ENCODE peak calls at places on chromosomes 4 and X, in eight cellular contexts. One of them, this sample, is unnamed.

GRCh38 chrX:136954930-136955329 is 74.4 kb upstream of the RBMX start:
- DNase-seq in GM12864: no peak
- DNase-seq in endothelial cell: no peak
- DNase-seq in fibroblast of pulmonary artery: peak
- DNase-seq in nephron progenitor cell: no peak
- DNase-seq in B cell: no peak
- DNase-seq in heart left ventricle: no peak
- DNase-seq in PC-9: no peak
- DNase-seq in this sample: peak

GRCh38 chrX:41785685-41786084 is 61.7 kb downstream of the GPR82 start:
- DNase-seq in GM12864: no peak
- DNase-seq in endothelial cell: no peak
- DNase-seq in fibroblast of pulmonary artery: peak
- DNase-seq in nephron progenitor cell: no peak
- DNase-seq in B cell: no peak
- DNase-seq in heart left ventricle: no peak
- DNase-seq in PC-9: no peak
- DNase-seq in this sample: peak

GRCh38 chr4:123505457-123506310 is 109.1 kb downstream of the SPRY1 start:
- DNase-seq in GM12864: no peak
- DNase-seq in endothelial cell: peak
- DNase-seq in fibroblast of pulmonary artery: peak
- DNase-seq in nephron progenitor cell: peak
- DNase-seq in B cell: peak
- DNase-seq in heart left ventricle: peak
- DNase-seq in PC-9: peak
- DNase-seq in this sample: peak

GRCh38 chr4:108940086-108941033 is 177.5 kb upstream of the ETNPPL start:
- DNase-seq in GM12864: no peak
- DNase-seq in endothelial cell: no peak
- DNase-seq in fibroblast of pulmonary artery: no peak
- DNase-seq in nephron progenitor cell: no peak
- DNase-seq in B cell: no peak
- DNase-seq in heart left ventricle: no peak
- DNase-seq in PC-9: no peak
- DNase-seq in this sample: no peak

GRCh38 chrX:30665471-30665870 is 12.2 kb downstream of the GK start:
- DNase-seq in GM12864: no peak
- DNase-seq in endothelial cell: no peak
- DNase-seq in fibroblast of pulmonary artery: no peak
- DNase-seq in nephron progenitor cell: no peak
- DNase-seq in B cell: no peak
- DNase-seq in heart left ventricle: no peak
- DNase-seq in PC-9: no peak
- DNase-seq in this sample: peak

GRCh38 chr4:93416337-93417102 is 412.0 kb upstream of the ATOH1 start:
- DNase-seq in GM12864: no peak
- DNase-seq in endothelial cell: no peak
- DNase-seq in fibroblast of pulmonary artery: peak
- DNase-seq in nephron progenitor cell: no peak
- DNase-seq in B cell: no peak
- DNase-seq in heart left ventricle: no peak
- DNase-seq in PC-9: no peak
- DNase-seq in this sample: no peak

GRCh38 chr4:107734120-107734519 is 14.1 kb upstream of the PAPSS1 start:
- DNase-seq in GM12864: no peak
- DNase-seq in endothelial cell: peak
- DNase-seq in fibroblast of pulmonary artery: no peak
- DNase-seq in nephron progenitor cell: no peak
- DNase-seq in B cell: no peak
- DNase-seq in heart left ventricle: no peak
- DNase-seq in PC-9: no peak
- DNase-seq in this sample: no peak

GRCh38 chrX:10534611-10535010 is 85.8 kb downstream of the MID1 start:
- DNase-seq in GM12864: no peak
- DNase-seq in endothelial cell: no peak
- DNase-seq in fibroblast of pulmonary artery: peak
- DNase-seq in nephron progenitor cell: no peak
- DNase-seq in B cell: no peak
- DNase-seq in heart left ventricle: no peak
- DNase-seq in PC-9: no peak
- DNase-seq in this sample: peak

GRCh38 chrX:43644124-43644701 is 11.9 kb upstream of the MAOA start:
- DNase-seq in GM12864: no peak
- DNase-seq in endothelial cell: no peak
- DNase-seq in fibroblast of pulmonary artery: peak
- DNase-seq in nephron progenitor cell: no peak
- DNase-seq in B cell: no peak
- DNase-seq in heart left ventricle: no peak
- DNase-seq in PC-9: no peak
- DNase-seq in this sample: peak

GRCh38 chr4:105189855-105190650 is 43.4 kb downstream of the TET2 start:
- DNase-seq in GM12864: no peak
- DNase-seq in endothelial cell: no peak
- DNase-seq in fibroblast of pulmonary artery: no peak
- DNase-seq in nephron progenitor cell: no peak
- DNase-seq in B cell: no peak
- DNase-seq in heart left ventricle: no peak
- DNase-seq in PC-9: no peak
- DNase-seq in this sample: no peak

GRCh38 chrX:17860811-17861495 is at the start of gene RAI2:
- DNase-seq in GM12864: no peak
- DNase-seq in endothelial cell: peak
- DNase-seq in fibroblast of pulmonary artery: no peak
- DNase-seq in nephron progenitor cell: peak
- DNase-seq in B cell: no peak
- DNase-seq in heart left ventricle: peak
- DNase-seq in PC-9: no peak
- DNase-seq in this sample: no peak

GRCh38 chr4:2290974-2291704 is 29.2 kb upstream of the MXD4 start:
- DNase-seq in GM12864: peak
- DNase-seq in endothelial cell: no peak
- DNase-seq in fibroblast of pulmonary artery: no peak
- DNase-seq in nephron progenitor cell: no peak
- DNase-seq in B cell: peak
- DNase-seq in heart left ventricle: no peak
- DNase-seq in PC-9: no peak
- DNase-seq in this sample: no peak

GRCh38 chr4:8099981-8100464 is 58.6 kb downstream of the ABLIM2 start:
- DNase-seq in GM12864: no peak
- DNase-seq in endothelial cell: no peak
- DNase-seq in fibroblast of pulmonary artery: peak
- DNase-seq in nephron progenitor cell: no peak
- DNase-seq in B cell: no peak
- DNase-seq in heart left ventricle: peak
- DNase-seq in PC-9: no peak
- DNase-seq in this sample: peak

GRCh38 chr4:110361921-110362320 is 114.0 kb upstream of the ENPEP start:
- DNase-seq in GM12864: no peak
- DNase-seq in endothelial cell: no peak
- DNase-seq in fibroblast of pulmonary artery: peak
- DNase-seq in nephron progenitor cell: no peak
- DNase-seq in B cell: no peak
- DNase-seq in heart left ventricle: no peak
- DNase-seq in PC-9: peak
- DNase-seq in this sample: peak

GRCh38 chr4:110195561-110196205 is 2.7 kb downstream of the ELOVL6 start:
- DNase-seq in GM12864: no peak
- DNase-seq in endothelial cell: no peak
- DNase-seq in fibroblast of pulmonary artery: no peak
- DNase-seq in nephron progenitor cell: no peak
- DNase-seq in B cell: peak
- DNase-seq in heart left ventricle: no peak
- DNase-seq in PC-9: no peak
- DNase-seq in this sample: peak

GRCh38 chrX:150429577-150429976 is 66.5 kb downstream of the MAMLD1 start:
- DNase-seq in GM12864: no peak
- DNase-seq in endothelial cell: no peak
- DNase-seq in fibroblast of pulmonary artery: peak
- DNase-seq in nephron progenitor cell: no peak
- DNase-seq in B cell: no peak
- DNase-seq in heart left ventricle: no peak
- DNase-seq in PC-9: peak
- DNase-seq in this sample: peak

GRCh38 chr4:99949999-99950912 is at the start of gene H2AZ1:
- DNase-seq in GM12864: peak
- DNase-seq in endothelial cell: peak
- DNase-seq in fibroblast of pulmonary artery: peak
- DNase-seq in nephron progenitor cell: peak
- DNase-seq in B cell: peak
- DNase-seq in heart left ventricle: peak
- DNase-seq in PC-9: peak
- DNase-seq in this sample: peak

GRCh38 chrX:56833626-56834025 is 104.6 kb downstream of the NBDY start:
- DNase-seq in GM12864: no peak
- DNase-seq in endothelial cell: no peak
- DNase-seq in fibroblast of pulmonary artery: peak
- DNase-seq in nephron progenitor cell: no peak
- DNase-seq in B cell: no peak
- DNase-seq in heart left ventricle: no peak
- DNase-seq in PC-9: no peak
- DNase-seq in this sample: peak

GRCh38 chrX:10078266-10078665 is 78.5 kb upstream of the CLCN4 start:
- DNase-seq in GM12864: no peak
- DNase-seq in endothelial cell: no peak
- DNase-seq in fibroblast of pulmonary artery: no peak
- DNase-seq in nephron progenitor cell: no peak
- DNase-seq in B cell: no peak
- DNase-seq in heart left ventricle: no peak
- DNase-seq in PC-9: no peak
- DNase-seq in this sample: no peak

GRCh38 chrX:67718926-67719325 is 175.1 kb downstream of the AR start:
- DNase-seq in GM12864: no peak
- DNase-seq in endothelial cell: no peak
- DNase-seq in fibroblast of pulmonary artery: no peak
- DNase-seq in nephron progenitor cell: no peak
- DNase-seq in B cell: no peak
- DNase-seq in heart left ventricle: peak
- DNase-seq in PC-9: no peak
- DNase-seq in this sample: no peak

GRCh38 chr4:112172180-112172579 is 26.9 kb downstream of the FAM241A start:
- DNase-seq in GM12864: no peak
- DNase-seq in endothelial cell: no peak
- DNase-seq in fibroblast of pulmonary artery: no peak
- DNase-seq in nephron progenitor cell: no peak
- DNase-seq in B cell: no peak
- DNase-seq in heart left ventricle: no peak
- DNase-seq in PC-9: no peak
- DNase-seq in this sample: no peak

GRCh38 chr4:2716236-2716635 is 39.9 kb downstream of the TNIP2 start:
- DNase-seq in GM12864: no peak
- DNase-seq in endothelial cell: no peak
- DNase-seq in fibroblast of pulmonary artery: no peak
- DNase-seq in nephron progenitor cell: no peak
- DNase-seq in B cell: no peak
- DNase-seq in heart left ventricle: no peak
- DNase-seq in PC-9: no peak
- DNase-seq in this sample: no peak

GRCh38 chr4:66569228-66569627 is 898.9 kb upstream of the EPHA5 start:
- DNase-seq in GM12864: no peak
- DNase-seq in endothelial cell: no peak
- DNase-seq in fibroblast of pulmonary artery: no peak
- DNase-seq in nephron progenitor cell: no peak
- DNase-seq in B cell: no peak
- DNase-seq in heart left ventricle: no peak
- DNase-seq in PC-9: no peak
- DNase-seq in this sample: no peak
- TF ChIP-seq CTCF in GM12864: no peak
- TF ChIP-seq CTCF in endothelial cell: no peak
- TF ChIP-seq CTCF in fibroblast of pulmonary artery: no peak
- TF ChIP-seq CTCF in nephron progenitor cell: no peak
- TF ChIP-seq CTCF in B cell: no peak
- TF ChIP-seq CTCF in heart left ventricle: no peak
- TF ChIP-seq CTCF in PC-9: no peak
- TF ChIP-seq CTCF in this sample: no peak

DNA sequence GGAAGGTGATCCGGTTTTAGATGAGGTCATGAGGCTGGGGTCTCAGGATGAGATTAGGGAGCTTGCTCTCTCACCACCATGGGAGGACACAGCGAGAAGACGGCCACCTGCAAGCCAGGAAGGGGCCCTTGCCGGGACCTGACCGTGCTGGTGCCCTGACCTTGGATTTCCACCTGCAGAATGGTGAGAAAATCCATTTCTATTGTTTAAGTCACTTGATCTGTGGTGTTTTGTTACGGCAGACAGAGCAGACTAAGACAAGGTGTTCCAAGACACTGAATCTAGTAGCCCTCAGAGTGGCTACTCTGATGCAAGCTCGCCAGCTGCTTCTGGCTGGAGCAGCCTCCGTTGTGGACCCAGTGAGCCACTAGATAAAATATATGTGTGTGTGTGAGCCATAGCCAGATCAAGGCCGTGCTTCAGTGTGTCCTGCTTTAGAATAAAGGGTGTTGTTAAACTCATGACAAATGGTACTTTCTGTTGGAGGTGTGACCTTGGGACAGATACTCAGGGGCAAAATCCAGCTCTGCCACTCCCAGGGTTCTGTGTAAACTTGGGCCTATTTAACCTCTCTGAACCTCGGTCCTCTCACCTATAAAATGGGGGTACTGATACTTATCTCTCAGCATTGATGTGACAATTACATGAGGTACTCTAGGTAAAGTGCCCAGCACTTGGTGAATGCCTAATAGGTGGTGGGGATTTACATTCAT is 67.9 kb upstream of the STX18 start:
- DNase-seq in GM12864: no peak
- DNase-seq in endothelial cell: no peak
- DNase-seq in fibroblast of pulmonary artery: no peak
- DNase-seq in nephron progenitor cell: no peak
- DNase-seq in B cell: no peak
- DNase-seq in heart left ventricle: no peak
- DNase-seq in PC-9: no peak
- DNase-seq in this sample: no peak
- TF ChIP-seq CTCF in GM12864: no peak
- TF ChIP-seq CTCF in endothelial cell: no peak
- TF ChIP-seq CTCF in fibroblast of pulmonary artery: no peak
- TF ChIP-seq CTCF in nephron progenitor cell: no peak
- TF ChIP-seq CTCF in B cell: no peak
- TF ChIP-seq CTCF in heart left ventricle: no peak
- TF ChIP-seq CTCF in PC-9: no peak
- TF ChIP-seq CTCF in this sample: no peak

DNA sequence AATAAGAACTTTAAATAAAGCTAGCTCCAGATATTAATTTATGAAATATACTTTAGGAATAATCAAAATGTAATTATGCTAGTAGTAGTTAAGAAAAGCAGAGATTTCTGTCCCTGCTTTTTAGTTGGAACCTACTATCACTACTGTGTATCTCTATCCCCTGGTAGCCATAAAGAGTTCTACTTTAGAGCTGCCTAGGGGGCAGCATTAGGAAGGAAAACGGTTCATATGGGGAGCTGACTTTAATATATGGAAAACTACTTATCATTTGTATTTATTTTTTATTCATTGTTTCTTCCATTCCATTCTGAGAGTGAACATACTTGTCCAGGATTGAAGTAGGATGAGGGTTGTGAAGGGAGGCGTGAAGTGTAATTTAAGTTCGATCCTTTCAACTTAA is 40.9 kb downstream of the CPEB2 start:
- DNase-seq in GM12864: no peak
- DNase-seq in endothelial cell: no peak
- DNase-seq in fibroblast of pulmonary artery: no peak
- DNase-seq in nephron progenitor cell: no peak
- DNase-seq in B cell: no peak
- DNase-seq in heart left ventricle: no peak
- DNase-seq in PC-9: no peak
- DNase-seq in this sample: no peak
- TF ChIP-seq CTCF in GM12864: no peak
- TF ChIP-seq CTCF in endothelial cell: no peak
- TF ChIP-seq CTCF in fibroblast of pulmonary artery: peak
- TF ChIP-seq CTCF in nephron progenitor cell: no peak
- TF ChIP-seq CTCF in B cell: no peak
- TF ChIP-seq CTCF in heart left ventricle: no peak
- TF ChIP-seq CTCF in PC-9: no peak
- TF ChIP-seq CTCF in this sample: peak

GRCh38 chrX:113260474-113260873 is 419.8 kb upstream of the AMOT start:
- DNase-seq in GM12864: no peak
- DNase-seq in endothelial cell: no peak
- DNase-seq in fibroblast of pulmonary artery: peak
- DNase-seq in nephron progenitor cell: no peak
- DNase-seq in B cell: no peak
- DNase-seq in heart left ventricle: no peak
- DNase-seq in PC-9: no peak
- DNase-seq in this sample: peak
- TF ChIP-seq CTCF in GM12864: peak
- TF ChIP-seq CTCF in endothelial cell: peak
- TF ChIP-seq CTCF in fibroblast of pulmonary artery: peak
- TF ChIP-seq CTCF in nephron progenitor cell: peak
- TF ChIP-seq CTCF in B cell: no peak
- TF ChIP-seq CTCF in heart left ventricle: no peak
- TF ChIP-seq CTCF in PC-9: peak
- TF ChIP-seq CTCF in this sample: peak